ENCODE peak calls at places on chromosome 5, in six cellular contexts. V is K562, D is stomach, U is A549, L is suprapubic skin, J is SK-N-SH. B is an unnamed sample.

GRCh38 chr5:72380491-72381274 is 60.5 kb downstream of the PTCD2 start:
- DNase-seq in V (no peak), D (no peak), U (no peak), L (no peak), J (no peak), B (no peak)

GRCh38 chr5:138985256-138985655 is 110.1 kb upstream of the LRRTM2 start:
- DNase-seq in V (no peak), D (peak), U (no peak), L (no peak), J (no peak), B (no peak)

GRCh38 chr5:132495063-132495671 is 4.6 kb upstream of the IRF1 start:
- DNase-seq in V (no peak), D (peak), U (no peak), L (no peak), J (no peak), B (peak)

GRCh38 chr5:112126982-112127381 is 292.1 kb downstream of the EPB41L4A start:
- DNase-seq in V (no peak), D (no peak), U (no peak), L (no peak), J (no peak), B (no peak)

GRCh38 chr5:32445831-32446614 is 1.5 kb upstream of the ZFR start:
- DNase-seq in V (no peak), D (no peak), U (no peak), L (no peak), J (no peak), B (no peak)

GRCh38 chr5:61245936-61246335 is 83.7 kb upstream of the SMIM15 start:
- DNase-seq in V (no peak), D (peak), U (no peak), L (no peak), J (peak), B (no peak)

GRCh38 chr5:17014686-17015085 is 78.6 kb upstream of the MYO10 start:
- DNase-seq in V (no peak), D (no peak), U (no peak), L (no peak), J (no peak), B (no peak)

GRCh38 chr5:172828911-172829431 is 5.1 kb upstream of the ERGIC1 start:
- DNase-seq in V (no peak), D (no peak), U (no peak), L (no peak), J (no peak), B (no peak)

GRCh38 chr5:36073595-36074216 is 7.0 kb upstream of the UGT3A2 start:
- DNase-seq in V (no peak), D (no peak), U (no peak), L (no peak), J (no peak), B (no peak)

GRCh38 chr5:102527547-102527946 is 28.7 kb upstream of the SLCO6A1 start:
- DNase-seq in V (peak), D (no peak), U (no peak), L (no peak), J (no peak), B (no peak)

GRCh38 chr5:67215592-67216471 is 19.2 kb upstream of the CD180 start:
- DNase-seq in V (no peak), D (peak), U (no peak), L (peak), J (peak), B (peak)

GRCh38 chr5:36842087-36842486 is 34.5 kb upstream of the NIPBL start:
- DNase-seq in V (no peak), D (no peak), U (no peak), L (no peak), J (no peak), B (no peak)

GRCh38 chr5:5270958-5271605 is 131.0 kb downstream of the ADAMTS16 start:
- DNase-seq in V (no peak), D (peak), U (peak), L (no peak), J (peak), B (peak)

GRCh38 chr5:1511651-1512540 is 11.9 kb downstream of the LPCAT1 start:
- DNase-seq in V (no peak), D (peak), U (peak), L (peak), J (no peak), B (peak)

GRCh38 chr5:151772868-151773561 is 1.3 kb downstream of the G3BP1 start:
- DNase-seq in V (no peak), D (no peak), U (no peak), L (no peak), J (no peak), B (no peak)

DNA sequence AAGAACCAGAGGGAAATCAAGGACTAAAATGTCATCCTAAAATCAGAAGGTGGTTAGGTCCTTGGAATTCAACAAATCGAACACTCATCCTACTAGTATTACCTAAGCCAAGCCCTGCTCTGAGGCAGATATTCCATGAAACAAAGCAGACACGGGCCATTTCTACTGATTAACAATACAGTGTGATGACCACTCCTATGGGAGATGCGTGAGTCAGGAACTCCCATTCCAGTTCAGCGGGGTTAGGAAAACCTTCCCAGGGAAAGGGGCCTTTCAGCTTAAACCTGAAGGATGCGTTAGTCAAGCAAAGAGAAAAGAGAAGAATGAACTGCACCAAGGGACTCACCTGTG is 117.8 kb upstream of the LHFPL2 start:
- DNase-seq in V (no peak), D (no peak), U (no peak), L (no peak), J (no peak), B (no peak)
- H3K27ac ChIP-seq in V (no peak), D (no peak), U (no peak), L (no peak), J (no peak), B (no peak)

GRCh38 chr5:149837680-149838269 is 106.8 kb downstream of the PDE6A start:
- DNase-seq in V (peak), D (peak), U (peak), L (no peak), J (peak), B (no peak)
- TF ChIP-seq CTCF in V (peak), D (peak), U (peak), L (peak), J (peak), B (peak)

GRCh38 chr5:137888875-137889759 is at the start of gene PKD2L2:
- DNase-seq in V (peak), D (peak), U (peak), L (peak), J (peak), B (peak)
- TF ChIP-seq EP300 in V (no peak), D (no peak), U (no peak), L (no peak), J (no peak), B (no peak)

DNA sequence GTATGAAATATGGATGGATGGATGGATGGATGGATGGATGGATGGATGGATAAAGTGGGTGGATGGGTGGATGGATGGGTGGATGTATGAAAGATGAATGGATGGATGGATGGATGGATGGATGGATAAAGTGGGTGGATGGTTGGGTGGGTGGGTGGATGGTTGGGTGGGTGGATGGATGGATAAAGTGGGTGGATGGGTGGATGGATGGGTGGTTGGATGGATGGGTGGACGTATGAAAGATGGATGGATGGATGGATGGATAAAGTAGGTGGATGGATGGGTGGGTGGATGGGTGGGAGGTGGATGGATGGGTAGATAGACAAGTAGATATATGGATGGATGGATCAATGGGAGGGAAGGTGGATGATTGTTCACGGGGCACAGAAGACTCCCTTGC is 19.0 kb downstream of the UNC5A start:
- DNase-seq in V (no peak), D (no peak), U (no peak), L (no peak), J (no peak), B (no peak)
- H3K27ac ChIP-seq in V (no peak), D (no peak), U (no peak), L (no peak), J (no peak), B (no peak)

GRCh38 chr5:148011407-148012124 is 52.2 kb upstream of the SPINK5 start:
- DNase-seq in V (no peak), D (no peak), U (no peak), L (no peak), J (no peak), B (no peak)

GRCh38 chr5:148002471-148002870 is 61.3 kb upstream of the SPINK5 start:
- DNase-seq in V (no peak), D (no peak), U (no peak), L (no peak), J (no peak), B (no peak)

GRCh38 chr5:148000036-148000435 is 63.7 kb upstream of the SPINK5 start:
- DNase-seq in V (no peak), D (no peak), U (no peak), L (no peak), J (no peak), B (no peak)

GRCh38 chr5:148003226-148003625 is 60.6 kb upstream of the SPINK5 start:
- DNase-seq in V (no peak), D (no peak), U (no peak), L (no peak), J (no peak), B (no peak)

DNA sequence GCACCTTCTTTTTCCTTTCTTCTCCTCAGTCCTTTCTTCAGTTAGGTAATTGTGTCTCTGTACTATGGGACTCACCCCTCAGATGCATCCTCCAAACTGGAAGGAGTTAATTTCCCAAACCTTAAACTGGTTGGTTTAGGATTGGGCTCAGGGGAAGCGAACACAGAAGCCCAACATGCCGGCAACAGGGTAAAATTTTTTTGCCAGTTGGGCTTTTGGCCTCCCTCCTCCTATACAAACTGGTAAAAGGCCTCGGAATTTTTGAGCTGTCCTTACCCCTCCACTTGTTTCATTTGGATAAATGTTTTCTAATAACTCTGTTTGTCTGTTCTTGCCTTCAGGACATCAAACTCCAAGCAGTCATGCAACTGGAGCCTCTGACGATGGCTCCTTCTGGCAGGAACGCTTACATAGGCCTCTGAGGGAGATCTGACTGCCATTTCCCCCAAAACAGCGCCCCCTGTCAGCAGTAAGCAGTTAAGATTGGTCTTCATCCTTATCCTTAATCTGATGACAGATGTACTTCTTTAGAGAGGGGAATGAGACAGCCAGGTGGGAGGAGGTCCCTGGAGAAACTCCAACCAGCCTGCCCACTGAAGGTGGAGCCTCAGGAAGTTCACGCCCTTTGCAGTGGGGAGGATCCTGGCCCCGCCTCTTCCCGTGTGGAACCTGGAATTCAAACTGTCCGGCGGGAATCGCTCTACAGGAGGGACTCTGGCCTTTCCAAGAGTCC is 57.8 kb upstream of the SPINK5 start:
- DNase-seq in V (no peak), D (no peak), U (no peak), L (no peak), J (no peak), B (no peak)
- TF ChIP-seq CTCF in V (peak), D (no peak), U (no peak), L (no peak), J (peak), B (no peak)

DNA sequence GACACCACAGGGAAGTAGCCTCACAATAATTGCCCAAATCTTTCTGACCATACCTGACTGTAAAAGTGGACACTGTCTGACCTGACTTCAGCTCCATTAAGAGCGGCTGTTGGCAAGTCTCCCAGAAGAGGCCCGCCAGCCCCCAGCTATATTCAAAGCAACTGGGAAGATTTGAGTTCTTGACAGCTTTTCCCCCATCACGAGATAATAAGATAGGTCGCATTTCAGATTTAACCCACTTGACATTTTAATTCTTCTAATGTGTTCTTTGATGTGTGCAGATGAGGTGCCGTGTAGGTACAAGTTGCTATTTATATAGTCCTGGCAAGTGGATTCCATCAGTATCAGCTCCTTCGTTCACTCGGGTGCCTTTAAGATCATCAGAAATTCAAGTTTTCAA is 345.7 kb downstream of the DRD1 start:
- DNase-seq in V (no peak), D (no peak), U (no peak), L (no peak), J (no peak), B (no peak)
- TF ChIP-seq EP300 in V (no peak), D (no peak), U (no peak), L (no peak), J (no peak), B (no peak)

GRCh38 chr5:14753292-14753691 is 88.8 kb downstream of the OTULIN start:
- DNase-seq in V (no peak), D (no peak), U (no peak), L (no peak), J (no peak), B (no peak)

GRCh38 chr5:14750712-14751111 is 86.2 kb downstream of the OTULIN start:
- DNase-seq in V (no peak), D (no peak), U (no peak), L (no peak), J (no peak), B (no peak)

GRCh38 chr5:14757853-14758252 is 93.3 kb downstream of the OTULIN start:
- DNase-seq in V (no peak), D (no peak), U (no peak), L (no peak), J (no peak), B (no peak)

GRCh38 chr5:14752497-14753071 is 88.1 kb downstream of the OTULIN start:
- DNase-seq in V (no peak), D (no peak), U (no peak), L (no peak), J (no peak), B (no peak)

DNA sequence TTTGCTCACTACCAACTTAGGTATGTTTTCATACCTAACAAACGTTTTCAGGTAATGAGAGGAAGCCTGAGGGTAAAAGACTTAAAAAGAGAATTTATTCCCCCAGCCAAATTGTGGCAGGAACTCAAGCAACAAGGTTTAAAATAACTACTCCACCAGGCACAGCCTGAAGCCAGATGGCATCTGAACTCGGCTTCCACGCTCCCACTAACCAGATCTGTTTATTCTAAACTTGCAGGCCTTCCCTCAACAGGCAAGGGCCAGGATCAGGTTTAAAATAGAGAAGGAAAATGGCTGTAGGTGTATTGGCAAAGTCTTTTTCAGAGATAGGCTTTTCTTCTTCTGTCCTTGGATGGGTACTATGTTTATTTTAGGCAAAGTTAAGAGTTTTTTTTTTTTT is 89.4 kb downstream of the OTULIN start:
- DNase-seq in V (no peak), D (no peak), U (no peak), L (no peak), J (no peak), B (no peak)
- H3K27ac ChIP-seq in V (no peak), D (no peak), U (no peak), L (no peak), J (no peak), B (no peak)

DNA sequence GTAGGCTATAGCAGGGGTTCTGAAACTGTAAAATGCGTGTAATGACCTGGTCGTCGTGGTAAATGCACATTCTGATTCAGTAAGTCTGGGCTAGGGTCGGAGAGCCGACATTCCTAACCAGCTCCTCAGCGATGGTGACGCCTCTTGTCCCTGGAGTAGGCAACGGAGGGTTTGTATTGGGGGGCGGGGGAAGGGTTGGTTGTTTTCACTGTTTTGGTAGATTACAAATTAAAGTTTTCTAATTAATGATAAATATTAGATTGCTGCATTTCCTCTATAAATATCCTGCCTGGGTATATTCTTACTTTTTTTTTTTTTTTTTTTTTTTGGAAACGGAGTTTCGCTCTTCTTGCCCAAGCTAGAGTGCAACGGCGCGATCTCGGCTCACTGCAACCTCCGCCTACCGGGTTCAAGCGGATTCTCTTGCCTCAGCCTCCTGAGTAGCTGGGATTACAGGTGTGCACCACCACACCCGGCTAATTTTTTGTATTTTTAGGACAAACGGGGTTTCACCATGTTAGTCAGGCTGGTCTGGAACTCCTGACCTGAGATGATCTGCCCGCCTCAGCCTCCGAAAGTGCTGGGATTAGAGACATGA is 566 bp upstream of the ALDH7A1 start:
- DNase-seq in V (no peak), D (no peak), U (no peak), L (no peak), J (no peak), B (peak)
- TF ChIP-seq CTCF in V (no peak), D (no peak), U (no peak), L (no peak), J (no peak), B (no peak)